ENCODE peak calls at places on chromosomes 3 and 15, in four cellular contexts. B, G, V and S are unnamed samples.

GRCh38 chr3:64530434-64531049 is 157.3 kb downstream of the ADAMTS9 start:
- DNase-seq in B (no peak), G (peak), V (no peak), S (no peak)

GRCh38 chr3:62502315-62503300 is 129.3 kb upstream of the FEZF2 start:
- DNase-seq in B (no peak), G (no peak), V (no peak), S (no peak)

GRCh38 chr3:134463676-134464611 is 21.8 kb downstream of the ANAPC13 start:
- DNase-seq in B (no peak), G (peak), V (no peak), S (no peak)

GRCh38 chr3:123586131-123586530 is 1.3 kb upstream of the HACD2 start:
- DNase-seq in B (no peak), G (peak), V (no peak), S (peak)

GRCh38 chr3:188152660-188153497 is 1.1 kb upstream of the LPP start:
- DNase-seq in B (peak), G (no peak), V (no peak), S (no peak)

GRCh38 chr15:98561169-98561941 is 87.0 kb upstream of the IGF1R start:
- DNase-seq in B (no peak), G (no peak), V (no peak), S (no peak)

GRCh38 chr3:144791034-144791433 is 819.4 kb downstream of the DIPK2A start:
- DNase-seq in B (no peak), G (no peak), V (no peak), S (no peak)

GRCh38 chr3:139044366-139045210 is at the start of gene PRR23C:
- DNase-seq in B (no peak), G (no peak), V (no peak), S (no peak)

GRCh38 chr3:49406571-49407565 is 4.9 kb downstream of the RHOA start:
- DNase-seq in B (no peak), G (no peak), V (no peak), S (no peak)

GRCh38 chr3:58072046-58072445 is 63.8 kb downstream of the FLNB start:
- DNase-seq in B (no peak), G (no peak), V (no peak), S (no peak)

GRCh38 chr3:24359645-24360462 is 134.8 kb downstream of the THRB start:
- DNase-seq in B (no peak), G (no peak), V (no peak), S (no peak)

GRCh38 chr3:64691051-64691450 is 3.3 kb upstream of the ADAMTS9 start:
- DNase-seq in B (no peak), G (peak), V (no peak), S (no peak)

GRCh38 chr15:67820992-67821783 is 4.1 kb upstream of the SKOR1 start:
- DNase-seq in B (no peak), G (peak), V (no peak), S (no peak)

GRCh38 chr15:51765751-51766150 is 14.4 kb downstream of the TMOD2 start:
- DNase-seq in B (no peak), G (no peak), V (no peak), S (no peak)

DNA sequence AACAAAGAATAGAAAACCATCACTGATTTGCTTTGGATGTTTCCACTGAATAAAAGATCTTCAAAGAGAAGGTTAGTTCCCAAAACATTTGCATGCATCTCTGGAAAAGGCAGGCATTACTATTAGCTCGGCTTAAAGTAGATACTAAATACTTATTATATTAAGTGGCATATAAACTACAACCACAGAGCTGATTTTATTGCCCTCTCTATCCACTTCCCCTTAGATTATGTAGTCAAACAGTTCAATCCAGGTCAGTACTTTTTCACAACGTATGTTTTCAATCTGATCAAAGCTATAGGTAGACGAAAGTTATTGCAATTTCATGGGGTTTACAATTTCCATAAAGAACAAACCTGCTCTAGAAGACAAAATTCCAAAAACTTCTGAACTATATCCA is 1.3 kb downstream of the B4GALT4 start:
- DNase-seq in B (no peak), G (no peak), V (no peak), S (no peak)
- H3K27ac ChIP-seq in B (no peak), G (peak), V (peak), S (peak)

DNA sequence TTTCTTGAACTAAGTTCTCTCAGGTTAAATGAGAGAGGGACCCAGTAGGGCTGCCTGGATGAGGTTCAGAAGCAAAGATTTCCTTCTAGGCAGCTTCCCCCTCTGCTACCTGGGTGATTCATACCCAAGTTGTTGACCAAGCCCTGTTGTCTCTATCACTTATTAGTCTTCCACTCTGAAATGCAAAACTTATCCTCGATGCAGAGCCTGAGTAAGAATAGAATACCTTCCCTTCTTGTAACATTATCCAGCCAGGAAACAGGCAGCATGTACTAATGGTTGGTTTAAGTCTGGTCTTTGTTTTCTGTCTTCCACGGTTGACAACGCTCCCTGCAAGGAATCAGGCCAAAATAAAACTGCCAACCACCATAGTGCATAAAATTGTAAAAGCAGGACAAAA is 377.3 kb downstream of the MECOM start:
- DNase-seq in B (no peak), G (no peak), V (no peak), S (no peak)
- H3K27ac ChIP-seq in B (no peak), G (peak), V (no peak), S (no peak)

DNA sequence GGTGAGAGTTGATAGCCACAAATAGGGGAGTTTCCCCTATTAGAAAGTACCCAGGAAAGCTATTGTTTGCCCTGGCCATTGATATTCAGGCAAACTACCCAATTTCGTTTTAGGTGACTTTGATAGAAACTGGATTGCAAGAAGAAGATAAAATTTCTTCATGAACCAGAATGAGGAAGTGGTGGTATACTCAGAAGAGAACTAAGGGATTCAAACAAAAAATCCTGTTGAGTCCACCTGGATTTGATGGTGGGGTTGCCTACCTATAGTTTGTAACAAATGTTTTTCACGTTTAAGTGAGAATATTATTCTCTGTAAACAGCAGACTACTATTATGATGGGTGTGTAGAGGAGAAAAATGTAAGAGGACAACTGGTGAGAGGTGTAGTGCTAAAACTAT is 91.0 kb upstream of the PHLDB2 start:
- DNase-seq in B (no peak), G (no peak), V (no peak), S (no peak)
- H3K27ac ChIP-seq in B (no peak), G (no peak), V (no peak), S (peak)

GRCh38 chr3:195540526-195540925 is 2.6 kb downstream of the PPP1R2 start:
- DNase-seq in B (no peak), G (no peak), V (no peak), S (no peak)
- H3K27ac ChIP-seq in B (no peak), G (no peak), V (no peak), S (no peak)

GRCh38 chr3:16377196-16377595 is 112.2 kb downstream of the OXNAD1 start:
- DNase-seq in B (no peak), G (no peak), V (no peak), S (no peak)
- H3K27ac ChIP-seq in B (no peak), G (no peak), V (no peak), S (no peak)

GRCh38 chr3:194097141-194097880 is 38.6 kb upstream of the HES1 start:
- DNase-seq in B (no peak), G (peak), V (no peak), S (no peak)

GRCh38 chr3:194092770-194093336 is 43.1 kb upstream of the HES1 start:
- DNase-seq in B (no peak), G (no peak), V (no peak), S (no peak)

GRCh38 chr3:194095902-194096301 is 40.0 kb upstream of the HES1 start:
- DNase-seq in B (no peak), G (no peak), V (no peak), S (no peak)

GRCh38 chr3:194093822-194094221 is 42.1 kb upstream of the HES1 start:
- DNase-seq in B (no peak), G (no peak), V (no peak), S (no peak)

GRCh38 chr3:194095464-194095863 is 40.5 kb upstream of the HES1 start:
- DNase-seq in B (no peak), G (peak), V (no peak), S (no peak)
- H3K27ac ChIP-seq in B (no peak), G (no peak), V (no peak), S (no peak)